ENCODE peak calls at places on chromosome 15, in four cellular contexts. D, Z, J and K are unnamed samples.

GRCh38 chr15:32730677-32731654 is 13.2 kb downstream of the GREM1 start:
- DNase-seq in D (no peak), Z (no peak), J (no peak), K (no peak)

GRCh38 chr15:68085052-68085451 is 30.9 kb downstream of the PIAS1 start:
- DNase-seq in J (no peak), Z (peak), D (no peak), K (no peak)

GRCh38 chr15:58484794-58485600 is 53.2 kb downstream of the LIPC start:
- DNase-seq in J (no peak), Z (no peak), D (no peak), K (no peak)

GRCh38 chr15:33908396-33908795 is 59.9 kb upstream of the CHRM5 start:
- DNase-seq in Z (peak), D (no peak), J (no peak), K (no peak)

GRCh38 chr15:29089731-29090616 is 179.6 kb downstream of the NSMCE3 start:
- DNase-seq in D (no peak), J (no peak), Z (peak), K (no peak)

GRCh38 chr15:60580068-60580467 is 101.1 kb upstream of the ICE2 start:
- DNase-seq in D (no peak), Z (no peak), J (no peak), K (no peak)

GRCh38 chr15:44726568-44727461 is 9.5 kb upstream of the TRIM69 start:
- DNase-seq in Z (peak), D (peak), J (no peak), K (peak)

GRCh38 chr15:78177447-78177873 is 28.3 kb downstream of the IDH3A start:
- DNase-seq in Z (peak), D (no peak), J (no peak), K (no peak)

GRCh38 chr15:91055548-91056331 is 33.3 kb upstream of the VPS33B start:
- DNase-seq in D (no peak), Z (peak), J (peak), K (peak)

GRCh38 chr15:47203993-47204392 is 513.3 kb upstream of the SEMA6D start:
- DNase-seq in Z (no peak), J (no peak), D (no peak), K (no peak)

GRCh38 chr15:66617137-66618090 is 51.6 kb upstream of the LCTL start:
- DNase-seq in D (no peak), Z (peak), J (peak), K (peak)

GRCh38 chr15:99993262-99993661 is 260.0 kb upstream of the LYSMD4 start:
- DNase-seq in D (no peak), Z (no peak), J (no peak), K (no peak)

GRCh38 chr15:68775671-68776476 is 44.8 kb downstream of the ANP32A start:
- DNase-seq in Z (peak), D (no peak), J (no peak), K (no peak)

GRCh38 chr15:69086427-69087205 is 72.1 kb downstream of the NOX5 start:
- DNase-seq in Z (no peak), D (no peak), J (no peak), K (no peak)

GRCh38 chr15:83559310-83559966 is 94.5 kb upstream of the ADAMTSL3 start:
- DNase-seq in D (no peak), J (peak), Z (peak), K (peak)

GRCh38 chr15:66566963-66567531 is 1.2 kb upstream of the LCTL start:
- DNase-seq in J (peak), Z (peak), D (no peak), K (no peak)

GRCh38 chr15:84685304-84685703 is 27.3 kb upstream of the NMB start:
- DNase-seq in J (no peak), D (peak), Z (peak), K (peak)

DNA sequence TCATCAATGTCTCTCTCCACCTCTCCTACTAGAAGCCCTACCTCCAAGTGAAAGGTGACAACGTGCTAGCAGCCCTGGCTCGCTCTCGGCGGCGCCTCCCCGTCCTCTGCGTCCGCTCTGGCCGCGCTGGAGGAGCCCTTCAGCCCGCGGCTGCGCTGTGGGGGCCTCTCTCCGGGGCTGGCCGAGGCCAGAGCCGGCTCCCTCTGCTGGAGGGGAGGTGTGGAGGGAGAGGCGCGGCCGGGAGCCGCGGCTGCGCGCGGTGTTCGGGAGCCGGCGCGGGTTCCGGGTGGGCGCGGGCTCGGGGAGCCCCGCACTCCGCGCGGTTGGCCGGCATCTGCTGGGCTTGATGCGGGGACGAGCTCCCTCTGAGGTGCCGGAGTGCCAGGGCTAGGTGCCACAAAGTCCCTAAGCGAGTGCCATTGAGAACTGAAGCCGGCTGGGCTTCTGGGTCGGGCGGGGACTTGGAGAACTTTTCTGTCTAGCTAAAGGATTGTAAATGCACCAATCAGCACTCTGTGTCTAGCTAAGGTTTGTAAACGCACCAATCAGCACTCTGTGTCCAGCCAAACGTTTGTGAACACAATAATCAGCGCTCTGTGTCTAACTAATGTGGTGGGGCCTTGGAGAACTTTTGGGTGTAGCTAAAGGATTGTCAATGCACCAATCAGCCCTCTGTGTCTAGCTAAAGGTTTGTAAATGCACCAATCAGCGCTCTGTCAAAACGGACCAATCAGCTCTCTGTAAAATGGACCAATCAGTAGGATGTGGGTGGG is 84.8 kb upstream of the ARRDC4 start:
- DNase-seq in Z (no peak), J (no peak), D (no peak), K (no peak)
- TF ChIP-seq CTCF in Z (no peak), J (no peak), D (no peak), K (no peak)

DNA sequence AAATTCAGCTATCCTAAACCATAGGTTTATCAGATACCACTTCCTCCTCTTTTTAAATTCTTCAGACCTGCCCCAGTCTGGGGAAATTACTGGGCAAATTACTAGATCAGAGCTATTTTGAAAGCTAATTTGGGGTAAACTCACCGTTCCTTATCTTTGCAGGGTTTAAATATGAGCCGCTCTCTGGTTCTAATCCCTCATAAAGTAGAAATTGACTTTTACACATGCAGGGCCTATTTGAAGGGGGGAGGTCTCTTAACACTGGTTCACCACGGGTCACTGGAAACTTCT is 11.0 kb upstream of the MEIS2 start:
- DNase-seq in D (no peak), Z (no peak), J (no peak), K (no peak)
- H3K4me3 ChIP-seq in D (no peak), Z (peak), J (peak), K (no peak)

GRCh38 chr15:51938286-51938685 is 33.3 kb downstream of the LEO1 start:
- DNase-seq in D (no peak), J (no peak), Z (no peak), K (no peak)

GRCh38 chr15:51931638-51932037 is 39.9 kb downstream of the LEO1 start:
- DNase-seq in D (peak), J (no peak), Z (peak), K (no peak)

GRCh38 chr15:51935466-51936118 is 36.0 kb downstream of the LEO1 start:
- DNase-seq in J (no peak), D (no peak), Z (no peak), K (no peak)

GRCh38 chr15:51939216-51939615 is 32.4 kb downstream of the LEO1 start:
- DNase-seq in D (no peak), Z (no peak), J (no peak), K (no peak)

DNA sequence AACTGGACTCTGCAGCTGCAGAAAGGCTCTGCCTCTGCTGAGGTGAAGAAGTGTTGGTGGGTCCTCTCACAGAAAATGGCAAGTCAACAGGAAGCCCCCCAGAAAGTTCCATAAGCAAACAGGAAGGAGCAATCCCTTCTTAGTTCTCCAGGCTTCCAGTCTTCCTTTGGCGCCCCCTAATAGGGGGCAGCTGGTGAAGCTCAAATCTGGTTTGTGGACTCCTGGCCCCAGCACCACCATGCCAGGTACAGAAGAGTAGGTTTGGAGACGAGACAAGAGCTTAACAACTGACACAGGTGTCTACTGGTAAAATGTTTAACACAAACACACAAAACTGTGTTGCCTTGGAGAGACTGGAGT is 35.5 kb downstream of the LEO1 start:
- DNase-seq in J (no peak), D (no peak), Z (no peak), K (no peak)
- TF ChIP-seq CTCF in J (no peak), D (no peak), Z (no peak), K (no peak)

DNA sequence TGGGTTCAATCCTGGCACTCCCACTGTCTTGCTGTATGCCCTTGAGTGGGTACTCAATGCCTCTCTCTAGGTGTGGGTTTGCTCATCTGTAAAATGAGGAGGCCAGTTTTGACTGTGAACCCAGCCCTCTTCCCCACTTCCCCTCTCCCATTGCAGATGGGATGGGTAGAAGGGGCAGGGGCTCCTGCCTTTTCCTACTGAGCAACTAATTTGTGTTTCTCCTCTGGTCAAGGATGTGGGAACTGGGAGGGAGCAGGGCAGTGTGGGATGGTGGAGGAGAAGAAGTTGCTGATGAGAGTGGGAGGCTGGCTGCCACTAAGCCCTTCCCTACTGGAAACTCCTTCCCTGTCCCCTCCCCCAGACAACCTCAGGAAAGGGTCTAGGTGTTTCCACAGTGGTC is 20.2 kb upstream of the ANKDD1A start:
- DNase-seq in D (no peak), J (no peak), Z (no peak), K (no peak)
- H3K4me3 ChIP-seq in D (no peak), J (no peak), Z (no peak), K (no peak)

DNA sequence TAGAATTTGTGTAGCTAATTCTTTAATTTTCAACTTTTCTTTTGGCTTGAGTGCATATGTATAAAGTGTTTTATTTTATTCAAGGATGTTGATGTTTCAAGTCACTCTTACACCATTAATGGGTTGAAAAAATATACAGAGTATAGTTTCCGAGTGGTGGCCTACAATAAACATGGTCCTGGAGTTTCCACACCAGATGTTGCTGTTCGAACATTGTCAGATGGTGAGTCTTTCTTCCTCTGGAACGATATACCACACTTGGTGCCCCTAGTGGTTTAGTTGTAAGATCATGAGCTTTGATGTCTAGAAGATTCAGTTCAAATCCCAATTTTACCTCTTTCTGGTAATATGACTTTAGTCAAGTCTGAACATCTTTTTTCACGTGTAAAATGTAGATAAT is 119.3 kb downstream of the HCN4 start:
- DNase-seq in D (no peak), J (no peak), Z (no peak), K (no peak)
- TF ChIP-seq CTCF in D (no peak), J (no peak), Z (no peak), K (peak)

GRCh38 chr15:31343831-31344230 is 17.2 kb downstream of the KLF13 start:
- DNase-seq in D (no peak), Z (no peak), J (no peak), K (no peak)

GRCh38 chr15:31342781-31343626 is 16.4 kb downstream of the KLF13 start:
- DNase-seq in D (no peak), Z (no peak), J (no peak), K (no peak)

GRCh38 chr15:31341036-31341435 is 14.4 kb downstream of the KLF13 start:
- DNase-seq in J (no peak), Z (no peak), D (no peak), K (no peak)

GRCh38 chr15:31341501-31342195 is 15.0 kb downstream of the KLF13 start:
- DNase-seq in J (peak), Z (no peak), D (no peak), K (no peak)

DNA sequence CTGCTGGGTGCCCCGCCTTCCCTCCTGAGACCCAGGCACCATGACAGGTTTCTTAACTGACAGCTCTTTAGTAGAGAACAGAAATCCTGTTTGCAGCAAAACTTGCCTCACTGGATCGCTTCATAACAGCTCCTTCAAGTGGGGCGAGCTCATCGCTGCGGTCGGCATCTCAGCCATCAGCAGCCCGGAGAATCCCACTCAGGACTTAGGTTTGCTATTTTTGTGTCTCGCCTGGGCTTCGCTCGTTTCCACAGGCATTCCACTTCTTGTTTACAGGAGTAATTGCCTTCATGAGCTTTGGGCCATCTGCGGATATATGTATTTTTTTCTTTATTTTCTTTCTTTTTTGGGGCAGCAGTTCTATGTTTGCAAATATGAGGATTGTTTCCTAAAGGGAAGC is 15.7 kb downstream of the KLF13 start:
- DNase-seq in D (no peak), J (no peak), Z (no peak), K (no peak)
- H3K4me3 ChIP-seq in D (no peak), J (peak), Z (no peak), K (no peak)

GRCh38 chr15:72958634-72959033 is 93.6 kb upstream of the NEO1 start:
- DNase-seq in Z (no peak), D (no peak), J (no peak), K (no peak)
- TF ChIP-seq CTCF in Z (no peak), D (no peak), J (no peak), K (no peak)

GRCh38 chr15:25534293-25534692 is 95.5 kb upstream of the UBE3A start:
- DNase-seq in J (no peak), Z (no peak), D (no peak), K (no peak)
- H3K4me3 ChIP-seq in J (no peak), Z (no peak), D (no peak), K (no peak)

GRCh38 chr15:79516646-79517045 is 84.5 kb downstream of the MINAR1 start:
- DNase-seq in D (no peak), J (no peak), Z (no peak), K (no peak)
- TF ChIP-seq CTCF in D (no peak), J (no peak), Z (no peak), K (no peak)

DNA sequence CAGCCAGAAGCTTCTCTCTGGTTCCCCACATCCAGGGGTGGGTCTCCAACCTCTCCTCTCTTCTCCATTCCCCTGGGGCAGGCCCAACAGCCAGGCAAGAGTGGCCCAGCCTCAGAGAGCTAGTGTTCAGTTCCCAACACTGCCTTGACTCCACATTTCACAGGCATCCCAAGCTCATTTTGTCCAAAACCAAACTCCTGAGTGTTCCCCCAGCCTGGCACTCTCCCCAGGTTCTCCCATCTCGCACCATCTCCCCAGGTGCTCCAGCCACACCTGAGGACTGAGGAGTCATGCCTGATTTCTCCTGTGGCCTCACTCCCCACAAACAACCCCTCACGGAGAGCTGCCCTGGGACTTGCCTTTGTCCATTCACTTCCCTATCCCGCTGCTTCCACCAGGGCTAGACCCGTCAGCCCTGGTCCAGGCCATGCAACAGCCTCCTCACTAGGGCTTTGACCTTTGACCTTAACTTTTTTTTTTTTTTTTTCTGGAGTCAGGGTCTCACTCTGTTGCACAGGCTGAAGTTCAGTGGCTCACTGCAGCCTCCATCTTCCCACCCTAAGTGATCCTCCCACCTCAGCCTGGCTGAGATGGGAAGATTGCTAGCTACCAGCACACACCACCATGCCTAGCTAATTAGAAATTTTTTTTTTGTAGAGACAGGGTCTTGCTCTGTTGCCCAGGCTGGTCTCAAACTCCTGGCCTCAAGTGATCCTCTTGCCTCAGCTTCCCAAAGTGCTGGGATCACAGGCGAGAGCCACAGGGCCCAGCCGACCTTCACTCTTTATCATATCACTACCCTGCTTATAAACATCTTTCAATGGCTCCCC is 3.9 kb upstream of the CSK start:
- DNase-seq in J (no peak), D (no peak), Z (no peak), K (no peak)
- H3K4me3 ChIP-seq in J (no peak), D (no peak), Z (no peak), K (no peak)